ENCODE peak calls at places on chromosomes 2 and 18, in eight cellular contexts. E, W, A, T, R, G, L and P are unnamed samples.

GRCh38 chr18:56035546-56035945 is 447.6 kb upstream of the TCF4 start:
- DNase-seq in E (no peak), W (no peak), A (no peak), T (no peak), R (no peak), G (no peak), L (no peak), P (no peak)

GRCh38 chr2:135985826-135986393 is 484 bp upstream of the DARS1 start:
- DNase-seq in E (no peak), W (no peak), A (no peak), T (no peak), R (peak), G (no peak), L (no peak), P (no peak)

GRCh38 chr2:120549841-120550240 is 185.8 kb upstream of the GLI2 start:
- DNase-seq in E (no peak), W (no peak), A (no peak), T (no peak), R (no peak), G (no peak), L (no peak), P (no peak)

GRCh38 chr18:21682276-21683051 is 22.1 kb downstream of the ABHD3 start:
- DNase-seq in E (peak), W (no peak), A (no peak), T (peak), R (no peak), G (peak), L (peak), P (peak)

GRCh38 chr2:12284487-12284886 is 432.2 kb upstream of the TRIB2 start:
- DNase-seq in E (peak), W (no peak), A (no peak), T (no peak), R (no peak), G (no peak), L (peak), P (peak)

GRCh38 chr2:159982270-159982669 is 80.1 kb downstream of the PLA2R1 start:
- DNase-seq in E (peak), W (no peak), A (peak), T (no peak), R (no peak), G (no peak), L (peak), P (peak)

GRCh38 chr2:125745514-125745913 is 910.4 kb upstream of the GYPC start:
- DNase-seq in E (peak), W (no peak), A (no peak), T (peak), R (no peak), G (peak), L (no peak), P (peak)

GRCh38 chr2:72619622-72620021 is 206.2 kb downstream of the EXOC6B start:
- DNase-seq in E (no peak), W (no peak), A (no peak), T (no peak), R (no peak), G (no peak), L (no peak), P (peak)

GRCh38 chr2:143161982-143162837 is 33.0 kb downstream of the ARHGAP15 start:
- DNase-seq in E (peak), W (no peak), A (peak), T (peak), R (peak), G (peak), L (peak), P (peak)

DNA sequence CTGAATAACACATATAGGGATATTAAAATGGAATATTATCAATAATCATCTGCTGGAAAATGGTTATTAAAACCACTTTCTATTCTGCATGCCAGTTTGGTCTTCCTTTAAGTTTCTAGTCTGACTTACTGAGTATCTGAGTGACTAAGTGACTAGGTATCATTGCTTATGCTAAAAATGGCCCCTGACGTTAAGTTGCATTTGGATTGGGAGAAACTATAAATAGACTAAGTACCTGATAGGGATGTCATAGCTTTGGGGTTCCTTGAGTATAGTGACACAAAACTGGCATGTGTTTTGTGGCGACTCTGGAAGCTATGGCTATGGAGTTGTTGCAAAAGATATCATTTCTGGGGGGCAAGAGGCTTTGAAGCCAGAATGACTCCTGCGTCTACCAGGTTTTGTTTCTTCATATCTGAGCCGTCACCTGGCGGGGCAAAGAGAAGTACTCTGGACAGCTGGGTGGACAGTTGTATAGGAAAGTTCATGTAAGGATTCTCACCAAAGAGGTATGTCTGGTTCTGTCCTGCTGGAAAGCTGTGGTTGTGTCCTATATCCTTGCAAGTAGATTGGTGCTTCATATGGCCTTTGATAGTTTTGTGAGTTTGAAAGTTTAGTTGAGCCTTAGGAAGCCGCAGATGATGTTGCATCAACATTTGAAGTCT is 17.9 kb downstream of the ITGAV start:
- DNase-seq in E (no peak), W (no peak), A (no peak), T (no peak), R (no peak), G (peak), L (peak), P (no peak)
- H3K4me3 ChIP-seq in E (no peak), W (peak), A (no peak), T (no peak), R (no peak), G (peak), L (no peak), P (no peak)

GRCh38 chr2:161241894-161242293 is 66.3 kb upstream of the PSMD14 start:
- DNase-seq in E (no peak), W (no peak), A (no peak), T (no peak), R (no peak), G (no peak), L (no peak), P (no peak)

GRCh38 chr2:161245237-161245505 is 63.1 kb upstream of the PSMD14 start:
- DNase-seq in E (no peak), W (no peak), A (no peak), T (no peak), R (no peak), G (no peak), L (no peak), P (no peak)

GRCh38 chr2:161245671-161246070 is 62.6 kb upstream of the PSMD14 start:
- DNase-seq in E (no peak), W (no peak), A (no peak), T (no peak), R (no peak), G (no peak), L (no peak), P (no peak)

GRCh38 chr2:161243312-161243711 is 64.9 kb upstream of the PSMD14 start:
- DNase-seq in E (no peak), W (no peak), A (no peak), T (no peak), R (peak), G (no peak), L (no peak), P (no peak)

DNA sequence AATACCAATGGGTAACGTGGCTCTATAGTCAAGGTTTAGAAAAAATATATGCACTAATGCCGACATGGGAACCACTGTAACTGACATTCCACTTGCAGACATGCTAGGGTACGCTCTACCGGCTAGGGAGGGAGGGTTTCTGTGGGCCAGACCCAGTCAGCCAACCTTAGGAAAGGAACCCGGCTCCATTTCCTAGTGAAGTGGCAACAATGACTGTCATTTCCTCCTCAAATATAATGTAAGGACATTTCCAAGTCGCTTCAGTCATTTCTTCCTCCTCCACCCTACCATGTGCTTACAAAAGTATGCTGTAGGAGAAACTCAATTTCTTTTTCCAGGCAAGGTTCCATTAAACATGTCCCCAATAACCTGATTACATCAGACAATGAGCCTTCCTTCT is 64.4 kb upstream of the PSMD14 start:
- DNase-seq in E (no peak), W (no peak), A (no peak), T (no peak), R (peak), G (no peak), L (no peak), P (peak)
- H3K4me3 ChIP-seq in E (no peak), W (no peak), A (no peak), T (no peak), R (peak), G (no peak), L (no peak), P (peak)

GRCh38 chr2:216635171-216635570 is 2.0 kb downstream of the IGFBP2 start:
- DNase-seq in E (no peak), W (no peak), A (no peak), T (peak), R (no peak), G (no peak), L (no peak), P (no peak)

GRCh38 chr2:216632952-216633615 is at the start of gene IGFBP2:
- DNase-seq in E (no peak), W (peak), A (no peak), T (peak), R (no peak), G (peak), L (peak), P (no peak)

GRCh38 chr2:216634317-216635148 is 1.3 kb downstream of the IGFBP2 start:
- DNase-seq in E (no peak), W (no peak), A (no peak), T (no peak), R (no peak), G (no peak), L (no peak), P (no peak)

GRCh38 chr2:216633616-216634316 is 546 bp downstream of the IGFBP2 start:
- DNase-seq in E (no peak), W (no peak), A (no peak), T (no peak), R (no peak), G (no peak), L (peak), P (no peak)

DNA sequence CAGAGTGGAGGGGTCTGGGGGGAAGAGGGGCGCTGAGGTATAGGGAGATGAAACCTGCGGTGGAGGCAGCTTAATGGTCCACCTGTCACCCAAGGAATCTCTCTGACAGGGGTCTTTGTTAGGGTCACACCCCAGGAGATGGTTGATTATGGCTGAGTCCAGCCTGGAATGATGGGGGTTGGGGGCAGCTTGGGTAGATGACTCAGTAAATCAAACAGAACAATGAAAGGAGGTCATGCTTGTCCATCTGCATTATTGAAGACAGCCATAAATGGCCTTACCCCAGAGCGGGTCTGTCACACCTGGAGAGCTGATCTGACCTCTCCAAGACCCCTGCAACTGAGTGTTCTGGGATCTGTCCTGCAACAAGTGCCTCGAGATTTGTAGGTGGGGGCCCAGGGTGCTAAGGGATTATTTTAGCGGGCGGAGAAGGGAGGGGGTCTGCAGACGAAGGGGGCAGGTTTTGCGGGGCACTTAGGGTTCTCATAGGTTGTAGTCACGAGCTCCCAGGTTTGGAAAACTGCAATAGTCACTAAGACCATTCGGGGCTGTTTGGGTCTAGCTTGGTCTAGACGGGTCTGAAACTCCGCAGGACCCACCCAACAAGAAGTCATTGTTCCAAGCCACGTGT is 784 bp upstream of the IGFBP2 start:
- DNase-seq in E (no peak), W (no peak), A (no peak), T (no peak), R (no peak), G (no peak), L (no peak), P (no peak)
- H3K4me3 ChIP-seq in E (no peak), W (peak), A (peak), T (peak), R (no peak), G (peak), L (no peak), P (no peak)

DNA sequence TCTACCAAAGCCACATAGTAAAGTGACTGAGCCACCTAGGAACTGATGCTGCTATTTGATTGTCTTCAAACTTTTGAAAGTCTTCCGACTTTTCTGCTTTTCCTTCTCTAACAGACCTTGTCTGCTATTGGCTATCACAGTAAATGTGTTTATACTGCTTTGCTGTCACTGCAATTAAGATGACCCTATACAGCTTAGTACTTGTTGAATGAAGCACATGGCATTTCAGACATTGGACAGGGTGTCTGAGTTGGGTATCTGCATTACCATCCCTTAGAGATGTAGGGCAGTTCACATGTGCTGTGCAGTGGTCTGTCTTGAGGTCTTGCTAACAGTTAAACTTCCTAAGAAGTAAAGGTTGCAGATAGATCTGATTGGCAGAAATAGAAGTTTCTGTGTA is 3.6 kb downstream of the WDR43 start:
- DNase-seq in E (no peak), W (no peak), A (no peak), T (no peak), R (no peak), G (no peak), L (no peak), P (no peak)
- H3K4me3 ChIP-seq in E (no peak), W (no peak), A (no peak), T (no peak), R (no peak), G (no peak), L (no peak), P (no peak)

DNA sequence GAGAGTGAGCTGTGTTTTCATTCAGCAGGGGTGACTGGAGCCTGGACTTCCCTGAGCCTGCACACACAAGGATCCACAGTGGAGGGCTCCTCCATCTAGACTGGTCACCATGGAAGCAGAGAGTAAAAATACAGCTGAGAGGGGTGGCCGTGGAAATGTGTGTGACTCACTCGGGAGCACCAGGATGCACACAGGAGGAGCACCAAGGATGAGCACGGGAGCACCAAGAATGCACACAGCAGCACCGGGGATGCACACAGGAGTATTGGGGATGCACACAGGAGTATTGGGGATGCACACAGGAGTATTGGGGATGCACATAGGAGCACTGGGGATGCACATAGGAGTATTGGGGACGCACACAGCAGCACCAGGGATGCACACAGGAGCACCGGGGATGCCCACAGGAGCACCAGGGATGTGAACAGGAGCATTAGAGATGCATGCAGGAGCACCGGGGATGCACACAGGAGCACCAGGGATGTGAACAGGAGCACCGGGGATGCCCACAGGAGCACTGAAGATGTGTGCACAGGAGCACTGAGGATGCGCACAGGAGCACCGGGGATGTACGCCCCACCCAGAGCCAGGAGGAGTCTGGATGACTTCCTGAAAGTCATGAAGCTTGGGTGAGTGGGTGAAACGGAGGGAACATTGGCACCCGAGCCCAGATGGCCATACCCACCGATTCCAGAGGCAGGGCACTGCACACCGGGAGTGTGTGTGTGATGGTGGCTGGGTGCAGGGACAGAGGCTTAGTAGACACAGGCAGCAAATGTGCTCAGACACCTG is 365.5 kb upstream of the MYT1L start:
- DNase-seq in E (no peak), W (no peak), A (no peak), T (no peak), R (no peak), G (no peak), L (no peak), P (no peak)
- H3K4me3 ChIP-seq in E (no peak), W (no peak), A (no peak), T (no peak), R (no peak), G (no peak), L (no peak), P (no peak)

GRCh38 chr2:128227862-128228261 is 90.8 kb downstream of the HS6ST1 start:
- DNase-seq in E (no peak), W (no peak), A (no peak), T (no peak), R (no peak), G (no peak), L (no peak), P (no peak)

GRCh38 chr2:128234613-128235012 is 84.1 kb downstream of the HS6ST1 start:
- DNase-seq in E (no peak), W (no peak), A (no peak), T (no peak), R (no peak), G (no peak), L (no peak), P (no peak)

GRCh38 chr2:128232965-128233789 is 85.5 kb downstream of the HS6ST1 start:
- DNase-seq in E (peak), W (peak), A (peak), T (peak), R (peak), G (peak), L (peak), P (peak)

GRCh38 chr2:128233790-128234395 is 84.8 kb downstream of the HS6ST1 start:
- DNase-seq in E (no peak), W (no peak), A (no peak), T (no peak), R (no peak), G (no peak), L (no peak), P (no peak)

DNA sequence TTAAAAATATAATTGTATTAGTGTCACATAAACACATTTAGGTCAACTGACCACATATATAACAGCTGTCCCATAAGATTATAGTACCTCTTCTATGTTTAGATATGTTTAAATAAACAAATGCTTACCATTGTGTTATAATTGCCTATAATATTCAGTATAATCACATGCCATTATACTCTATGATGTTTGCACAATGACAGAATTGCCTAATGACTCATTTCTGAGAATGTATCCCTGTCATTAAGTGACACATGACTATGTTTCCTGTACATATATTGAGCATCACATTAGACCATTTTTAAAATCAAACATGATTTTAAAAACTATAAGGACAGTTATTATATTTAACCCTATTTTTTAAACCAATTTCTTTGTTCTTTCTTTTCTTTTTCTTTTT is 89.8 kb downstream of the HS6ST1 start:
- DNase-seq in E (peak), W (no peak), A (no peak), T (no peak), R (no peak), G (no peak), L (no peak), P (peak)
- H3K4me3 ChIP-seq in E (no peak), W (no peak), A (no peak), T (no peak), R (no peak), G (no peak), L (no peak), P (no peak)

GRCh38 chr2:128549094-128549493 is 230.4 kb upstream of the HS6ST1 start:
- DNase-seq in E (no peak), W (no peak), A (no peak), T (no peak), R (no peak), G (no peak), L (no peak), P (no peak)

GRCh38 chr2:128550801-128551416 is 232.2 kb upstream of the HS6ST1 start:
- DNase-seq in E (no peak), W (no peak), A (no peak), T (no peak), R (no peak), G (no peak), L (no peak), P (no peak)

GRCh38 chr2:128549646-128550260 is 231.1 kb upstream of the HS6ST1 start:
- DNase-seq in E (no peak), W (no peak), A (no peak), T (no peak), R (no peak), G (no peak), L (no peak), P (no peak)

GRCh38 chr2:128551435-128551834 is 232.8 kb upstream of the HS6ST1 start:
- DNase-seq in E (no peak), W (no peak), A (no peak), T (no peak), R (no peak), G (no peak), L (no peak), P (no peak)

GRCh38 chr2:128550389-128550788 is 231.7 kb upstream of the HS6ST1 start:
- DNase-seq in E (no peak), W (no peak), A (no peak), T (no peak), R (no peak), G (no peak), L (no peak), P (no peak)
- H3K4me3 ChIP-seq in E (no peak), W (no peak), A (no peak), T (no peak), R (no peak), G (no peak), L (no peak), P (no peak)